ENCODE peak calls at places on chromosomes 13 and 19, in nine cellular contexts. One of them, this sample, is unnamed.

GRCh38 chr13:31044658-31045620 is 112.5 kb downstream of the TEX26 start:
- DNase-seq in T-helper 2 cell: no peak
- DNase-seq in amniotic epithelial cell: no peak
- DNase-seq in effector memory CD4-positive, alpha-beta T cell: peak
- DNase-seq in HT1080: no peak
- DNase-seq in IMR-90: no peak
- DNase-seq in CD8-positive, alpha-beta memory T cell: no peak
- DNase-seq in stimulated activated CD8-positive, alpha-beta memory T cell treated with anti-CD3 and anti-CD28 coated beads, Interleukin-4, amount 100 ng/mL, for 1 hour: no peak
- DNase-seq in H54: no peak
- DNase-seq in this sample: no peak

GRCh38 chr19:31146546-31147183 is 202.6 kb downstream of the TSHZ3 start:
- DNase-seq in HT1080: no peak
- DNase-seq in effector memory CD4-positive, alpha-beta T cell: no peak
- DNase-seq in H54: no peak
- DNase-seq in stimulated activated CD8-positive, alpha-beta memory T cell treated with anti-CD3 and anti-CD28 coated beads, Interleukin-4, amount 100 ng/mL, for 1 hour: no peak
- DNase-seq in IMR-90: no peak
- DNase-seq in T-helper 2 cell: no peak
- DNase-seq in CD8-positive, alpha-beta memory T cell: no peak
- DNase-seq in amniotic epithelial cell: no peak
- DNase-seq in this sample: no peak

GRCh38 chr19:19595171-19595701 is 23.3 kb downstream of the PBX4 start:
- DNase-seq in effector memory CD4-positive, alpha-beta T cell: no peak
- DNase-seq in HT1080: no peak
- DNase-seq in amniotic epithelial cell: peak
- DNase-seq in H54: no peak
- DNase-seq in CD8-positive, alpha-beta memory T cell: no peak
- DNase-seq in T-helper 2 cell: no peak
- DNase-seq in IMR-90: peak
- DNase-seq in stimulated activated CD8-positive, alpha-beta memory T cell treated with anti-CD3 and anti-CD28 coated beads, Interleukin-4, amount 100 ng/mL, for 1 hour: no peak
- DNase-seq in this sample: peak

GRCh38 chr13:51303063-51303552 is 36.4 kb upstream of the SERPINE3 start:
- DNase-seq in amniotic epithelial cell: no peak
- DNase-seq in CD8-positive, alpha-beta memory T cell: no peak
- DNase-seq in HT1080: no peak
- DNase-seq in T-helper 2 cell: no peak
- DNase-seq in H54: no peak
- DNase-seq in stimulated activated CD8-positive, alpha-beta memory T cell treated with anti-CD3 and anti-CD28 coated beads, Interleukin-4, amount 100 ng/mL, for 1 hour: no peak
- DNase-seq in IMR-90: no peak
- DNase-seq in effector memory CD4-positive, alpha-beta T cell: no peak
- DNase-seq in this sample: no peak

GRCh38 chr19:10420444-10421239 is at the start of gene PDE4A:
- DNase-seq in H54: no peak
- DNase-seq in HT1080: peak
- DNase-seq in T-helper 2 cell: no peak
- DNase-seq in stimulated activated CD8-positive, alpha-beta memory T cell treated with anti-CD3 and anti-CD28 coated beads, Interleukin-4, amount 100 ng/mL, for 1 hour: no peak
- DNase-seq in CD8-positive, alpha-beta memory T cell: peak
- DNase-seq in amniotic epithelial cell: peak
- DNase-seq in effector memory CD4-positive, alpha-beta T cell: no peak
- DNase-seq in IMR-90: no peak
- DNase-seq in this sample: peak

GRCh38 chr19:2774953-2775555 is 8.0 kb downstream of the SGTA start:
- DNase-seq in amniotic epithelial cell: no peak
- DNase-seq in T-helper 2 cell: no peak
- DNase-seq in stimulated activated CD8-positive, alpha-beta memory T cell treated with anti-CD3 and anti-CD28 coated beads, Interleukin-4, amount 100 ng/mL, for 1 hour: no peak
- DNase-seq in CD8-positive, alpha-beta memory T cell: peak
- DNase-seq in effector memory CD4-positive, alpha-beta T cell: no peak
- DNase-seq in HT1080: no peak
- DNase-seq in IMR-90: no peak
- DNase-seq in H54: no peak
- DNase-seq in this sample: peak

GRCh38 chr19:35332817-35333216 is 3.8 kb downstream of the CD22 start:
- DNase-seq in amniotic epithelial cell: no peak
- DNase-seq in T-helper 2 cell: no peak
- DNase-seq in effector memory CD4-positive, alpha-beta T cell: no peak
- DNase-seq in IMR-90: no peak
- DNase-seq in CD8-positive, alpha-beta memory T cell: peak
- DNase-seq in HT1080: no peak
- DNase-seq in stimulated activated CD8-positive, alpha-beta memory T cell treated with anti-CD3 and anti-CD28 coated beads, Interleukin-4, amount 100 ng/mL, for 1 hour: no peak
- DNase-seq in H54: no peak
- DNase-seq in this sample: no peak

GRCh38 chr19:14033946-14034345 is 2.4 kb downstream of the IL27RA start:
- DNase-seq in amniotic epithelial cell: peak
- DNase-seq in IMR-90: no peak
- DNase-seq in effector memory CD4-positive, alpha-beta T cell: no peak
- DNase-seq in stimulated activated CD8-positive, alpha-beta memory T cell treated with anti-CD3 and anti-CD28 coated beads, Interleukin-4, amount 100 ng/mL, for 1 hour: no peak
- DNase-seq in H54: no peak
- DNase-seq in T-helper 2 cell: no peak
- DNase-seq in CD8-positive, alpha-beta memory T cell: no peak
- DNase-seq in HT1080: no peak
- DNase-seq in this sample: no peak

GRCh38 chr13:99677388-99677951 is 176.2 kb downstream of the TM9SF2 start:
- DNase-seq in amniotic epithelial cell: no peak
- DNase-seq in H54: no peak
- DNase-seq in IMR-90: no peak
- DNase-seq in HT1080: no peak
- DNase-seq in stimulated activated CD8-positive, alpha-beta memory T cell treated with anti-CD3 and anti-CD28 coated beads, Interleukin-4, amount 100 ng/mL, for 1 hour: no peak
- DNase-seq in effector memory CD4-positive, alpha-beta T cell: no peak
- DNase-seq in CD8-positive, alpha-beta memory T cell: no peak
- DNase-seq in T-helper 2 cell: no peak
- DNase-seq in this sample: no peak

GRCh38 chr19:35337081-35337983 is 8.3 kb downstream of the CD22 start:
- DNase-seq in stimulated activated CD8-positive, alpha-beta memory T cell treated with anti-CD3 and anti-CD28 coated beads, Interleukin-4, amount 100 ng/mL, for 1 hour: no peak
- DNase-seq in CD8-positive, alpha-beta memory T cell: no peak
- DNase-seq in H54: no peak
- DNase-seq in amniotic epithelial cell: no peak
- DNase-seq in effector memory CD4-positive, alpha-beta T cell: no peak
- DNase-seq in T-helper 2 cell: no peak
- DNase-seq in HT1080: no peak
- DNase-seq in IMR-90: no peak
- DNase-seq in this sample: no peak